ENCODE peak calls at places on chromosomes 11 and 22, in six cellular contexts. One of them, this sample, is unnamed.
A peak's percentile ranks its signal among the peaks of the same experiment; 100 is the strongest.

GRCh38 chr11:131925829-131926228 is 555.4 kb downstream of the NTM start:
- DNase-seq in CD8-positive, alpha-beta T cell: no peak
- DNase-seq in activated naive CD4-positive, alpha-beta T cell: no peak
- DNase-seq in non-pigmented ciliary epithelial cell: no peak
- DNase-seq in sciatic nerve: no peak
- DNase-seq in A549: no peak
- DNase-seq in this sample: no peak

GRCh38 chr11:130278745-130279144 is 36.0 kb downstream of the ZBTB44 start:
- DNase-seq in CD8-positive, alpha-beta T cell: no peak
- DNase-seq in non-pigmented ciliary epithelial cell: peak; percentile 3
- DNase-seq in A549: no peak
- DNase-seq in activated naive CD4-positive, alpha-beta T cell: no peak
- DNase-seq in sciatic nerve: no peak
- DNase-seq in this sample: no peak

GRCh38 chr11:34680918-34681554 is 60.1 kb downstream of the EHF start:
- DNase-seq in A549: peak; percentile 90
- DNase-seq in CD8-positive, alpha-beta T cell: no peak
- DNase-seq in sciatic nerve: no peak
- DNase-seq in non-pigmented ciliary epithelial cell: peak; percentile 18
- DNase-seq in activated naive CD4-positive, alpha-beta T cell: no peak
- DNase-seq in this sample: peak; percentile 15

GRCh38 chr11:45489281-45489906 is 176.0 kb downstream of the CHST1 start:
- DNase-seq in CD8-positive, alpha-beta T cell: no peak
- DNase-seq in non-pigmented ciliary epithelial cell: no peak
- DNase-seq in A549: no peak
- DNase-seq in sciatic nerve: no peak
- DNase-seq in activated naive CD4-positive, alpha-beta T cell: no peak
- DNase-seq in this sample: no peak

GRCh38 chr11:121540627-121541026 is 87.9 kb upstream of the SORL1-AS1 start:
- DNase-seq in activated naive CD4-positive, alpha-beta T cell: no peak
- DNase-seq in sciatic nerve: no peak
- DNase-seq in A549: no peak
- DNase-seq in CD8-positive, alpha-beta T cell: no peak
- DNase-seq in non-pigmented ciliary epithelial cell: no peak
- DNase-seq in this sample: no peak

GRCh38 chr11:68186061-68186460 is 27.0 kb downstream of the KMT5B start:
- DNase-seq in CD8-positive, alpha-beta T cell: no peak
- DNase-seq in A549: no peak
- DNase-seq in non-pigmented ciliary epithelial cell: no peak
- DNase-seq in sciatic nerve: no peak
- DNase-seq in activated naive CD4-positive, alpha-beta T cell: no peak
- DNase-seq in this sample: no peak

GRCh38 chr22:22746963-22747933 is 102.8 kb downstream of the GGTLC2 start:
- DNase-seq in A549: no peak
- DNase-seq in CD8-positive, alpha-beta T cell: no peak
- DNase-seq in sciatic nerve: no peak
- DNase-seq in non-pigmented ciliary epithelial cell: no peak
- DNase-seq in activated naive CD4-positive, alpha-beta T cell: no peak
- DNase-seq in this sample: no peak

GRCh38 chr11:34175284-34176019 is 70.0 kb downstream of the NAT10 start:
- DNase-seq in A549: no peak
- DNase-seq in sciatic nerve: no peak
- DNase-seq in CD8-positive, alpha-beta T cell: no peak
- DNase-seq in non-pigmented ciliary epithelial cell: no peak
- DNase-seq in activated naive CD4-positive, alpha-beta T cell: no peak
- DNase-seq in this sample: no peak

GRCh38 chr11:61728940-61729219 is 23.6 kb upstream of the MYRF start:
- DNase-seq in activated naive CD4-positive, alpha-beta T cell: no peak
- DNase-seq in sciatic nerve: no peak
- DNase-seq in CD8-positive, alpha-beta T cell: no peak
- DNase-seq in A549: peak; percentile 60
- DNase-seq in non-pigmented ciliary epithelial cell: peak; percentile 23
- DNase-seq in this sample: no peak

GRCh38 chr11:64792482-64792881 is 10.5 kb downstream of the MAP4K2 start:
- DNase-seq in sciatic nerve: peak; percentile 34
- DNase-seq in activated naive CD4-positive, alpha-beta T cell: no peak
- DNase-seq in non-pigmented ciliary epithelial cell: no peak
- DNase-seq in CD8-positive, alpha-beta T cell: no peak
- DNase-seq in A549: no peak
- DNase-seq in this sample: no peak

GRCh38 chr11:64241175-64241429 is 207 bp downstream of the FKBP2 start:
- DNase-seq in sciatic nerve: no peak
- DNase-seq in CD8-positive, alpha-beta T cell: no peak
- DNase-seq in non-pigmented ciliary epithelial cell: no peak
- DNase-seq in A549: peak; percentile 99
- DNase-seq in activated naive CD4-positive, alpha-beta T cell: no peak
- DNase-seq in this sample: no peak

GRCh38 chr11:121554552-121554951 is 101.8 kb upstream of the SORL1-AS1 start:
- DNase-seq in CD8-positive, alpha-beta T cell: no peak
- DNase-seq in sciatic nerve: no peak
- DNase-seq in activated naive CD4-positive, alpha-beta T cell: no peak
- DNase-seq in non-pigmented ciliary epithelial cell: no peak
- DNase-seq in A549: no peak
- DNase-seq in this sample: no peak

GRCh38 chr11:110076388-110076965 is 16.7 kb upstream of the ZC3H12C start:
- DNase-seq in activated naive CD4-positive, alpha-beta T cell: no peak
- DNase-seq in non-pigmented ciliary epithelial cell: no peak
- DNase-seq in A549: no peak
- DNase-seq in sciatic nerve: no peak
- DNase-seq in CD8-positive, alpha-beta T cell: no peak
- DNase-seq in this sample: no peak

GRCh38 chr11:1564535-1565172 is 7.4 kb downstream of the DUSP8 start:
- DNase-seq in activated naive CD4-positive, alpha-beta T cell: no peak
- DNase-seq in sciatic nerve: peak; percentile 78
- DNase-seq in A549: peak; percentile 38
- DNase-seq in non-pigmented ciliary epithelial cell: peak; percentile 70
- DNase-seq in CD8-positive, alpha-beta T cell: no peak
- DNase-seq in this sample: peak; percentile 63

GRCh38 chr22:28594784-28595324 is 84.8 kb downstream of the TTC28 start:
- DNase-seq in activated naive CD4-positive, alpha-beta T cell: no peak
- DNase-seq in non-pigmented ciliary epithelial cell: peak; percentile 35
- DNase-seq in CD8-positive, alpha-beta T cell: no peak
- DNase-seq in A549: peak; percentile 61
- DNase-seq in sciatic nerve: no peak
- DNase-seq in this sample: no peak